ENCODE peak calls at places on chromosomes 16 and 17, in five cellular contexts. One of them, this sample, is unnamed.

GRCh38 chr17:7889166-7889584 is 586 bp downstream of the CHD3 start:
- DNase-seq in IMR-90: peak
- DNase-seq in K562: no peak
- DNase-seq in HepG2: peak
- DNase-seq in H1: no peak
- DNase-seq in this sample: peak

GRCh38 chr17:77728022-77728671 is 230.4 kb upstream of the TNRC6C start:
- DNase-seq in IMR-90: no peak
- DNase-seq in K562: no peak
- DNase-seq in HepG2: peak
- DNase-seq in H1: no peak
- DNase-seq in this sample: peak

GRCh38 chr16:24966031-24966430 is 49.1 kb downstream of the ARHGAP17 start:
- DNase-seq in IMR-90: no peak
- DNase-seq in K562: no peak
- DNase-seq in HepG2: no peak
- DNase-seq in H1: no peak
- DNase-seq in this sample: no peak

GRCh38 chr17:17993366-17993765 is 20.7 kb downstream of the DRC3 start:
- DNase-seq in IMR-90: no peak
- DNase-seq in K562: no peak
- DNase-seq in HepG2: no peak
- DNase-seq in H1: no peak
- DNase-seq in this sample: no peak

GRCh38 chr16:89925596-89926079 is 2.5 kb downstream of the TUBB3 start:
- DNase-seq in IMR-90: no peak
- DNase-seq in K562: no peak
- DNase-seq in HepG2: no peak
- DNase-seq in H1: no peak
- DNase-seq in this sample: no peak

GRCh38 chr17:31608659-31609254 is 217.3 kb downstream of the RAB11FIP4 start:
- DNase-seq in IMR-90: peak
- DNase-seq in K562: no peak
- DNase-seq in HepG2: no peak
- DNase-seq in H1: no peak
- DNase-seq in this sample: no peak

GRCh38 chr17:41919165-41919817 is 540 bp upstream of the ACLY start:
- DNase-seq in IMR-90: no peak
- DNase-seq in K562: no peak
- DNase-seq in HepG2: peak
- DNase-seq in H1: no peak
- DNase-seq in this sample: peak

GRCh38 chr17:9389116-9389515 is 186.5 kb downstream of the STX8 start:
- DNase-seq in IMR-90: peak
- DNase-seq in K562: no peak
- DNase-seq in HepG2: peak
- DNase-seq in H1: no peak
- DNase-seq in this sample: no peak

GRCh38 chr16:85491798-85492616 is 121.1 kb upstream of the GSE1 start:
- DNase-seq in IMR-90: no peak
- DNase-seq in K562: peak
- DNase-seq in HepG2: peak
- DNase-seq in H1: no peak
- DNase-seq in this sample: peak

GRCh38 chr16:28531777-28532744 is 6.7 kb downstream of the NUPR1 start:
- DNase-seq in IMR-90: no peak
- DNase-seq in K562: peak
- DNase-seq in HepG2: peak
- DNase-seq in H1: no peak
- DNase-seq in this sample: peak

DNA sequence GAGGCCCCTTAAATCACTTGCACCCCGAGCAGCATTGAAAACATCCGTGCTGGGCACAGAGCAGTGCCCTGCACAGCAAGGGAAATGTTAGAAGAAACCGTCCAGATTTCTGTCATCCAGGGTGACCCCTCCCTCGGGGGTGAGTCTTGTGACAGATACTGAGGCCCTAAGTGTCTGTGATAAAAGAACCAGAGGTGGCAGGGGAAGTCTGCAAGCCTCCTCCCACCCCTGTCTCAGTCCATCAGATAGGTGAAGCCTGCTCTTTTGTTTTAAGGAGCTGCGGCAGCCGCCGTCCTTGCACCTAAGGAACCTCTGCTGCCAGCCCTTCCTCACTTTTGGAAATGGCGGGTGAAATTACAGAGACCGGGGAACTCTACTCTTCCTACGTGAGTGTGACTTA is 845 bp upstream of the NAT9 start:
- DNase-seq in IMR-90: no peak
- DNase-seq in K562: peak
- DNase-seq in HepG2: no peak
- DNase-seq in H1: no peak
- DNase-seq in this sample: no peak
- H2AFZ ChIP-seq in IMR-90: peak
- H2AFZ ChIP-seq in K562: peak
- H2AFZ ChIP-seq in HepG2: no peak
- H2AFZ ChIP-seq in H1: no peak
- H2AFZ ChIP-seq in this sample: no peak

GRCh38 chr16:72749091-72749490 is 298.8 kb downstream of the ZFHX3 start:
- DNase-seq in IMR-90: no peak
- DNase-seq in K562: no peak
- DNase-seq in HepG2: no peak
- DNase-seq in H1: no peak
- DNase-seq in this sample: no peak
- H3K4me2 ChIP-seq in IMR-90: no peak
- H3K4me2 ChIP-seq in K562: no peak
- H3K4me2 ChIP-seq in HepG2: no peak
- H3K4me2 ChIP-seq in H1: no peak
- H3K4me2 ChIP-seq in this sample: no peak

GRCh38 chr17:44367219-44367618 is 3.6 kb upstream of the FAM171A2 start:
- DNase-seq in IMR-90: no peak
- DNase-seq in K562: no peak
- DNase-seq in HepG2: no peak
- DNase-seq in H1: no peak
- DNase-seq in this sample: no peak

GRCh38 chr17:44372036-44372435 is 8.4 kb upstream of the FAM171A2 start:
- DNase-seq in IMR-90: no peak
- DNase-seq in K562: no peak
- DNase-seq in HepG2: no peak
- DNase-seq in H1: no peak
- DNase-seq in this sample: no peak

GRCh38 chr17:44363613-44364159 is at the start of gene FAM171A2:
- DNase-seq in IMR-90: peak
- DNase-seq in K562: peak
- DNase-seq in HepG2: no peak
- DNase-seq in H1: no peak
- DNase-seq in this sample: no peak

GRCh38 chr17:44362964-44363612 is 565 bp downstream of the FAM171A2 start:
- DNase-seq in IMR-90: no peak
- DNase-seq in K562: peak
- DNase-seq in HepG2: no peak
- DNase-seq in H1: no peak
- DNase-seq in this sample: no peak

DNA sequence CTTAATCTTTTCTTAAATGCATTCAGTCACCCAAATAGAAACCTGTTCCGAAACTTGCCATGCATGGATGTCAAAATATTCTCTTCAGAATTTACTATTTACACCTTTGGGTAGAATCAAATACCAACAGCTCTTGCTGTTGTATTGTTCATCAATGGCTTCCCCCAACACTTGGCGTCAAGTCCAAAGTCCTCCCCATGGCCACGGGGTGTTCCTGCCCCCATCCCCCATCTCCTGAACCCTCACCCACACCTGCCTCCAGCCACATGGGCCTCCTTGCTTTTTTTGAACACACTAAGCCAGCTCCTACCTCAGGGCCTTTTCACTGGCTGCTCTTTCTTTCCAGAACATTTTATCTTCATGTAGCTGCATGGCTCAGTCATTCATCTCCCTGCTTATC is 4.0 kb upstream of the FAM171A2 start:
- DNase-seq in IMR-90: no peak
- DNase-seq in K562: no peak
- DNase-seq in HepG2: no peak
- DNase-seq in H1: no peak
- DNase-seq in this sample: no peak
- TF ChIP-seq CEBPB in IMR-90: no peak
- TF ChIP-seq CEBPB in K562: no peak
- TF ChIP-seq CEBPB in HepG2: no peak
- TF ChIP-seq CEBPB in H1: no peak
- TF ChIP-seq CEBPB in this sample: no peak

DNA sequence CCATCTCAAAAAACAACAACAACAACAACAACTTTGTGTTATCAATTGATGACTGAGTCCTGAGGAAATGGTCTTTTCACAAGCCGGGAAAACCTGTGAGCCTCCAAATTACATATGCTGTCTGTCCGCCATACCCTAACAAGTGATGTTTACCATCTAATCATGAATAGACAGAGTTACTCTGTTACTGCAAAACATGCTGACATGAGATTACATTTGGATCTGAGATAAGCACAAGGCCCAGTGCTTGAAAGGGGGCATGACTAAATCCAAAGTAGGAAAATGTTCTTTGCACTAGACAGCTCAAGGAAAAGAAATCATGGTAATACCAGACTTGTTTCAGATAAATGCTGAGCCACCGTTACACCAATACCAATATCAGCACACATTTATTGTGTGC is 8.6 kb upstream of the ATXN1L start:
- DNase-seq in IMR-90: no peak
- DNase-seq in K562: peak
- DNase-seq in HepG2: no peak
- DNase-seq in H1: no peak
- DNase-seq in this sample: no peak
- H2AFZ ChIP-seq in IMR-90: no peak
- H2AFZ ChIP-seq in K562: peak
- H2AFZ ChIP-seq in HepG2: no peak
- H2AFZ ChIP-seq in H1: no peak
- H2AFZ ChIP-seq in this sample: no peak